ENCODE peak calls at places on chromosomes 5 and 9, in seven cellular contexts. U, P, D, R, C, O and Q are unnamed samples. For H3K4me1 and H3K36me3, the result is how much of the 10 kb centered on the place peaks cover.

GRCh38 chr5:13325765-13326164 is 618.7 kb downstream of the DNAH5 start:
- DNase-seq in P (no peak), C (no peak), D (no peak), U (no peak), O (no peak), R (no peak), Q (no peak)

GRCh38 chr5:141672071-141672855 is 9.8 kb downstream of the ARAP3 start:
- DNase-seq in U (no peak), C (no peak), O (no peak), R (no peak), D (no peak), P (no peak), Q (no peak)

GRCh38 chr9:91156451-91157234 is 205.1 kb downstream of the AUH start:
- DNase-seq in U (no peak), P (no peak), O (no peak), C (no peak), D (no peak), R (no peak), Q (peak)

GRCh38 chr5:118752992-118753391 is 235.4 kb downstream of the DTWD2 start:
- DNase-seq in O (no peak), D (no peak), P (no peak), R (no peak), C (no peak), U (no peak), Q (no peak)

GRCh38 chr9:137236238-137236935 is 4.7 kb upstream of the TUBB4B start:
- DNase-seq in R (peak), C (peak), D (peak), O (no peak), P (peak), U (peak), Q (peak)

GRCh38 chr9:18428621-18429020 is 45.3 kb upstream of the ADAMTSL1 start:
- DNase-seq in O (no peak), C (no peak), P (no peak), U (no peak), R (no peak), D (no peak), Q (no peak)

GRCh38 chr9:93387791-93388190 is 63.7 kb upstream of the FAM120A start:
- DNase-seq in U (no peak), O (no peak), R (no peak), C (no peak), D (no peak), P (no peak), Q (peak)

GRCh38 chr5:122967625-122968024 is 68.9 kb downstream of the PPIC start:
- DNase-seq in R (peak), C (no peak), D (no peak), O (no peak), P (no peak), U (no peak), Q (no peak)

GRCh38 chr5:140556438-140556837 is 835 bp downstream of the SRA1 start:
- DNase-seq in D (no peak), R (no peak), P (no peak), O (no peak), C (no peak), U (peak), Q (no peak)

GRCh38 chr9:114300846-114301797 is 21.8 kb upstream of the ORM1 start:
- DNase-seq in U (no peak), O (no peak), R (peak), D (peak), P (peak), C (no peak), Q (no peak)

GRCh38 chr5:139725073-139725830 is 70.4 kb upstream of the PSD2 start:
- DNase-seq in R (no peak), P (peak), U (peak), C (no peak), D (peak), O (no peak), Q (peak)

GRCh38 chr5:133690746-133691145 is 78.4 kb upstream of the FSTL4 start:
- DNase-seq in O (no peak), U (no peak), C (no peak), P (peak), D (no peak), R (no peak), Q (no peak)

GRCh38 chr5:176739461-176740051 is 70.8 kb upstream of the UNC5A start:
- DNase-seq in U (no peak), D (no peak), R (no peak), P (peak), O (no peak), C (no peak), Q (no peak)

GRCh38 chr5:133451926-133452325 is 160.4 kb downstream of the FSTL4 start:
- DNase-seq in U (no peak), O (no peak), P (no peak), R (no peak), C (no peak), D (no peak), Q (no peak)

GRCh38 chr9:114880276-114880891 is 50.0 kb downstream of the TNFSF8 start:
- DNase-seq in O (no peak), D (no peak), U (peak), C (no peak), R (no peak), P (no peak), Q (no peak)

GRCh38 chr9:11204521-11204920 is 591.7 kb upstream of the PTPRD start:
- DNase-seq in R (peak), D (no peak), O (no peak), U (no peak), C (no peak), P (no peak), Q (no peak)

GRCh38 chr5:179907570-179908324 is at the start of gene TBC1D9B:
- DNase-seq in D (peak), U (peak), C (peak), O (no peak), P (peak), R (peak), Q (peak)

GRCh38 chr9:125524522-125524921 is 182.5 kb downstream of the MAPKAP1 start:
- DNase-seq in P (no peak), U (peak), D (no peak), O (no peak), C (no peak), R (no peak), Q (no peak)

GRCh38 chr5:53557386-53557785 is 3.1 kb upstream of the NDUFS4 start:
- DNase-seq in C (no peak), D (no peak), U (no peak), P (no peak), R (no peak), O (no peak), Q (no peak)

GRCh38 chr9:129206921-129207320 is 28.9 kb upstream of the IER5L start:
- DNase-seq in P (no peak), O (no peak), C (no peak), D (no peak), U (no peak), R (no peak), Q (no peak)

GRCh38 chr9:92141144-92142129 is 26.2 kb upstream of the SPTLC1 start:
- DNase-seq in C (no peak), D (peak), R (no peak), P (peak), O (no peak), U (peak), Q (no peak)

GRCh38 chr9:137046094-137046787 is at the start of gene NPDC1:
- DNase-seq in P (peak), O (peak), D (peak), C (peak), U (peak), R (peak), Q (peak)

GRCh38 chr5:11903614-11904269 is 504 bp downstream of the CTNND2 start:
- DNase-seq in O (no peak), U (peak), D (no peak), P (no peak), C (no peak), R (peak), Q (peak)

GRCh38 chr5:168366124-168366523 is 74.7 kb downstream of the WWC1 start:
- DNase-seq in R (no peak), O (no peak), D (no peak), U (peak), P (no peak), C (no peak), Q (no peak)

GRCh38 chr9:113461943-113462342 is 1.6 kb upstream of the RGS3 start:
- DNase-seq in U (no peak), O (no peak), P (peak), C (no peak), D (no peak), R (no peak), Q (no peak)

GRCh38 chr9:70578720-70579119 is 164.3 kb upstream of the KLF9 start:
- DNase-seq in O (no peak), P (no peak), R (no peak), C (no peak), U (no peak), D (no peak), Q (no peak)

GRCh38 chr9:75046725-75047345 is 18.7 kb upstream of the CARNMT1 start:
- DNase-seq in P (no peak), C (no peak), R (no peak), D (no peak), O (no peak), U (no peak), Q (no peak)

GRCh38 chr5:155759252-155759651 is 567.7 kb upstream of the SGCD start:
- DNase-seq in U (no peak), P (no peak), R (no peak), C (no peak), O (no peak), D (no peak), Q (no peak)

GRCh38 chr5:145244251-145244650 is 590.9 kb downstream of the PRELID2 start:
- DNase-seq in C (no peak), D (no peak), U (no peak), O (no peak), P (no peak), R (no peak), Q (no peak)
- H3K4me1 ChIP-seq in C (under half), D (under half), U (under half), O (under half), P (under half), R (under half), Q (under half)

DNA sequence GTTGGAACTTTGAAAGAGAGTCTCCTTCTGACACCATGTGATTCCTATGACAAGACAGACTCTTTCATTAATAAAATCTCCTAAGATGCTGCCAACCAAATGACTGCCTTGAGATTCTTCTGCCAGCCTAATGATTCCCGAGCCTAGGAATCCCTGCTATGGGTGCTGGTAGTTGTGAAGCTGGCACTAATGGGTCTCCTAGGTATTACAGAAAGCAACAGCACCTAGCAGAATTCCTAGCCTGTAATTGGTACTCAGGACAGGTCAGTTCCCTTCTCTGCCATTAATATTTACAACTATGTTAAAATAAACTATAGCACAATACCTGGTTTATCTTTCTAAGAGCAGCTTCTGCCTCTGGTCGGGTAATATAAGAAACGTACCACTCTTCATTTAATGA is 19.3 kb downstream of the C5orf58 start:
- DNase-seq in U (no peak), D (no peak), P (no peak), R (no peak), O (no peak), C (no peak), Q (no peak)
- H3K36me3 ChIP-seq in U (under half), D (under half), P (under half), R (under half), O (under half), C (under half), Q (under half)

GRCh38 chr9:133788819-133789733 is 50.9 kb upstream of the SARDH start:
- DNase-seq in O (no peak), P (no peak), U (no peak), R (no peak), D (peak), C (peak), Q (peak)
- H3K4me1 ChIP-seq in O (under half), P (under half), U (under half), R (under half), D (under half), C (under half), Q (under half)

GRCh38 chr5:149301049-149301743 is 29.5 kb downstream of the AFAP1L1 start:
- DNase-seq in U (no peak), D (no peak), R (no peak), O (no peak), P (no peak), C (no peak), Q (no peak)
- H3K36me3 ChIP-seq in U (under half), D (under half), R (under half), O (under half), P (under half), C (under half), Q (under half)

DNA sequence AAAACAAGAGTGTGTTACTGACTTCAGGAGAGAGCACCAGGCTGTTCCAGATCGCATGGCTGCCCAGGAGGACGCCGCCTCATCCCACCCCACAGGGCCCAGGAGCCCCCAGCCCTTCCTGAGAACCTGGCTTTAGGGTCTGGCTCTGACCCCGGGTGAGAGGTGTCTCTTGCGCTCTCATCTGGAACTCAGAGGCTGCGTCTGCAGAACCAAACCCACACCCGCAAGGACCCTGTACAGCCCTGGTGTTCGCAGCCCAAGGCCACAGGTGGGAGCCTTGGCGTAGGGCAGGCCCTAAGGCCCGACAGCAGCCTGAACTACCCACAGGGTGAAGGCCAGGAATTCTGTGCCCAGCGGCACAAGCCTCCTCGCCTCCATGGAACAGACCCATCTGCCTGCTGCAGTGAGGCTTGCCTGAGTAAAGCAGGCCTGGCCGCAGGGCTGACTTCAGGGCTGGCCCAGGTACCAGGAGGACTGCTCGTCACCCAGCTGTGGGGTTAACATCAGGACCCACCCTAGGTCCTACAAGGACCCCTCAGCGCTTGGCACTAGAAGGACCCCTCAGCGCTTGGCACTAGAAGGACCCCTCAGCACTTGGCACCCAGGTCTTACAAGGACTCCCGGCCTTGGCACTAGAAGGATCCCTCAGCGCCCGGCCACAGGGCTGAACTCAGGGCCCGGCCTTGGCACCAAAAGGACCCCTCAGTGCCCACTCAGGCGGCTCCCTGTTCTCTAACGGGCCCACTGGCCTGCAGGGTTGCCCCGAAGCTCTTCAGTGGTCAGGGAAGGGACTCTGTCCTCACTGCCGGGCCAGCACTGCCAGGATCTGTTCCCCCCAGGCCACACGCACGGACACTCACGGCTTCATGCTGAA is 48.2 kb downstream of the NKD2 start:
- DNase-seq in C (peak), R (no peak), P (no peak), O (no peak), D (peak), U (no peak), Q (no peak)
- H3K4me1 ChIP-seq in C (under half), R (under half), P (under half), O (under half), D (under half), U (under half), Q (under half)

GRCh38 chr9:33329996-33330395 is 39.7 kb downstream of the NFX1 start:
- DNase-seq in O (no peak), P (no peak), R (no peak), D (no peak), U (peak), C (no peak), Q (no peak)

GRCh38 chr9:33329117-33329563 is 38.8 kb downstream of the NFX1 start:
- DNase-seq in R (peak), P (peak), C (no peak), U (peak), O (no peak), D (no peak), Q (peak)

DNA sequence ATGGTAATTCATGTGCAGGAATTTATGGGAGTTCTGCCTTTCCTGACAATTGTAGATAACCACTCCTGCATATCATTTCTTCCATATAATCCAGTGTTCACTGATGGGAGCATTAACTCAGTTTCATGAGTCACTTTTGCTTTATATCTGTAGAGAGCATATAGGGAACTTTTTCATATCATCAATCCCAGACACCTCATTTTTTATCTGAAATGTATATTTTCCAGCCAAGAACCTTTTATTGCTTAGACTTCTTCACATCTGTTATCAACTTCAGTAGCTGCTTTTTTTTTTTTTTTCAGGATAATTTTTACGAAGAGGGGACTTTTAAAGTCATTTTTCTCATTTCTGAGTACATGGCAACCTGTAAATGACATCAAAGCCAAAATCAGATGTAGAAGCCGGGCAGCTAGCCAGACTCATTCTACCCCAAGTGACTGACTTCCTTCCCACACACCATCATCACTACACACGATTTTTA is 41.1 kb downstream of the NFX1 start:
- DNase-seq in P (no peak), O (no peak), U (no peak), R (no peak), C (no peak), D (no peak), Q (no peak)
- H3K36me3 ChIP-seq in P (under half), O (under half), U (under half), R (under half), C (half or more), D (under half), Q (under half)

GRCh38 chr9:34185778-34186551 is 7.1 kb downstream of the UBAP1 start:
- DNase-seq in P (peak), D (no peak), O (peak), R (peak), C (no peak), U (peak), Q (no peak)
- H3K4me1 ChIP-seq in P (under half), D (under half), O (under half), R (under half), C (half or more), U (under half), Q (under half)